ENCODE peak calls at places on chromosomes 7 and 10, in four cellular contexts. E is GM12878, V is K562, G is H1. I is an unnamed sample.

GRCh38 chr10:121618906-121619305 is 20.7 kb upstream of the FGFR2 start:
- DNase-seq in E (no peak), V (no peak), G (no peak), I (no peak)

GRCh38 chr7:142804715-142805114 is 33.9 kb downstream of the PRSS2 start:
- DNase-seq in E (no peak), V (peak), G (no peak), I (no peak)

GRCh38 chr10:124977648-124978375 is 35.9 kb downstream of the ZRANB1 start:
- DNase-seq in E (no peak), V (no peak), G (no peak), I (no peak)

GRCh38 chr7:391411-391951 is 101.5 kb downstream of the FOXL3 start:
- DNase-seq in E (no peak), V (no peak), G (no peak), I (no peak)

GRCh38 chr10:101284171-101285092 is 55.2 kb upstream of the LBX1 start:
- DNase-seq in E (no peak), V (no peak), G (no peak), I (no peak)

GRCh38 chr10:75432176-75432575 is 752 bp downstream of the LRMDA start:
- DNase-seq in E (no peak), V (no peak), G (no peak), I (no peak)

GRCh38 chr7:114539575-114539974 is 125.0 kb downstream of the FOXP2 start:
- DNase-seq in E (no peak), V (no peak), G (no peak), I (peak)

GRCh38 chr10:105192146-105192545 is 551.1 kb downstream of the SORCS3 start:
- DNase-seq in E (no peak), V (no peak), G (no peak), I (no peak)

GRCh38 chr10:57925045-57925444 is 342.6 kb downstream of the IPMK start:
- DNase-seq in E (no peak), V (no peak), G (no peak), I (no peak)

GRCh38 chr10:110010076-110011069 is 2.6 kb downstream of the ADD3 start:
- DNase-seq in E (peak), V (peak), G (no peak), I (no peak)

GRCh38 chr7:75982306-75983064 is 11.9 kb downstream of the TMEM120A start:
- DNase-seq in E (no peak), V (no peak), G (no peak), I (no peak)

GRCh38 chr10:6755891-6756460 is 175.9 kb upstream of the PRKCQ start:
- DNase-seq in E (no peak), V (no peak), G (no peak), I (no peak)

GRCh38 chr10:68784476-68784875 is 42.9 kb upstream of the STOX1 start:
- DNase-seq in E (no peak), V (no peak), G (no peak), I (no peak)

GRCh38 chr7:158816995-158817394 is 12.3 kb downstream of the ESYT2 start:
- DNase-seq in E (no peak), V (peak), G (no peak), I (no peak)

GRCh38 chr7:107874605-107875446 is 16.2 kb upstream of the DLD start:
- DNase-seq in E (no peak), V (peak), G (no peak), I (peak)

GRCh38 chr10:48934672-48935071 is 5.0 kb downstream of the LRRC18 start:
- DNase-seq in E (no peak), V (no peak), G (no peak), I (no peak)

GRCh38 chr7:96418600-96418999 is 96.7 kb upstream of the SLC25A13 start:
- DNase-seq in E (no peak), V (no peak), G (no peak), I (no peak)

GRCh38 chr7:96417784-96418183 is 95.9 kb upstream of the SLC25A13 start:
- DNase-seq in E (no peak), V (no peak), G (no peak), I (no peak)

GRCh38 chr7:96415293-96415940 is 93.5 kb upstream of the SLC25A13 start:
- DNase-seq in E (no peak), V (no peak), G (no peak), I (no peak)

GRCh38 chr7:96416599-96416998 is 94.7 kb upstream of the SLC25A13 start:
- DNase-seq in E (no peak), V (no peak), G (no peak), I (no peak)

GRCh38 chr7:96414931-96415292 is 93.0 kb upstream of the SLC25A13 start:
- DNase-seq in E (peak), V (peak), G (no peak), I (peak)
- TF ChIP-seq EGR1 in E (no peak), V (no peak), G (no peak), I (no peak)

DNA sequence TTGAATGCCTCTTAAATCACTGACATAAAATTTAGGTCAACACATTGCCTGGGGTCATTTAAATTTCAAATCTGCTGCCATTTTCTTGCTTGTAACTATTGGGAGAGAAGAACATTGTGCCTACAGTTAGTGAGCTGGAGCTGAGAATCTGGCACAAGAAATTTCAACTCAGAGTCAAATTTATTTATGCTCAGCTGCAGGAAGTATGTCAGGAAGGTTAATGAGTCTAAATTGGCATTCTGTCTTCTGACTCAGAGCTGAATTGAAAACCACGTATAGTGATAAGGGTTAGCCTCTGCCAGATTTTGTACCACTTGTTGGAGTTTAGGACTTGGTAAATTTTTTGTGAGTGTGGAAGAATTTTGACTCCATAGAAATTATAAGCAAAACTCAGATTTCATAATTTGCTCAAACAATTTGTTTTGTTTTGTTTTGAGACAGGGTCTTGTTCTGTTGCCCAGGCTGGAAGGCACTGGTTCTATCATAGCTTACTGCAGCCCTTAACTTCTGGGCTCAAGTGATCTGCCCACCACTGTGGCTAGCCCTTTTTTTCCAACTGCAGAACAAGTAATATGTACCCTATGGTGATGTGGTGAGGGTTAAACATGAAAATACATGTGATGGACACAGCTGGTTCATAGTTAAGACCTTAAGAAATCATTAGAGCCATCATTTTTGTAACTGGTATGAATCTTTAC is 31.3 kb downstream of the CSTF2T start:
- DNase-seq in E (no peak), V (no peak), G (no peak), I (no peak)
- TF ChIP-seq RAD21 in E (no peak), V (no peak), G (no peak), I (no peak)

GRCh38 chr10:86261470-86261869 is 105.1 kb downstream of the GRID1 start:
- DNase-seq in E (no peak), V (no peak), G (no peak), I (no peak)
- TF ChIP-seq EGR1 in E (no peak), V (no peak), G (no peak), I (no peak)

GRCh38 chr10:112783653-112784426 is 166.2 kb upstream of the TCF7L2 start:
- DNase-seq in E (no peak), V (no peak), G (no peak), I (no peak)
- TF ChIP-seq RAD21 in E (no peak), V (no peak), G (no peak), I (no peak)

DNA sequence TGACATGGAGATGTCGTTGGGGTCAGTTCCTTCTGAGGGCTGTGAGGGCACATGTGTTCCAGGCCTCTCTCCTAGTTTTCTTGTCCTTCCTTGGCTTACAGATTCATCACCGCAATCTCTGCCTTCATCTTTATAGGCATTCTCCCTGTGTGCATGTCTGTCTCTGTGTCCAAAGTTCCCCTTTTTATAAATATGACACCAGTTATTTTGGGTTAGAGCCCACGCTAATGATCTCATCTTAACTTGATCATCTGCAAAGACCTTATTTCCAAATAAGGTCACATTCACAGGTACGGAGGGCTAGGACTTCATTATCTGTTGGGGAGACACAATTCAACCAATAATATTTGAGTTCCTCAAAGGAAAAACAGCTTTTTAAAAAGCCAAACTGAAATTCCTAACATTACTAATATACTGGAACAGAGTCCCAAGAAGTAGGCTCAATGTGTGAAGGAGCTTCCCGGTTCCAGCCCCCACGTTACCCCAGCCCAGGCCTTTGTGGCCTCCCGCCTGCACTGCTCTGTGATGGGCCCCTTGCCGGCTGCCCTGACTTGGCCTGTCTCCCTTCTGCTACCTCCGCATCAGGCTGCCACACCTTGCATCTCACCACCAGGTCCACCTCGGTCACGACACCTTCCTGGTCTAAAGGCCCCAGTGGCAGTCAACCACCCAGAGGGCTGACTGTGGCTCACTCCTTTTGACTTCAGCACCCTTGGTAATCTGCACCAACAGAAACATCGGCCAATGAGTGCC is 142.6 kb downstream of the KCNMA1 start:
- DNase-seq in E (no peak), V (no peak), G (no peak), I (no peak)
- TF ChIP-seq EGR1 in E (peak), V (no peak), G (no peak), I (no peak)

GRCh38 chr7:23393636-23394035 is 76.7 kb downstream of the IGF2BP3 start:
- DNase-seq in E (no peak), V (no peak), G (no peak), I (no peak)
- TF ChIP-seq RAD21 in E (no peak), V (no peak), G (no peak), I (no peak)

GRCh38 chr7:45033931-45034290 is 33.9 kb downstream of the CCM2 start:
- DNase-seq in E (no peak), V (no peak), G (no peak), I (no peak)
- TF ChIP-seq EGR1 in E (no peak), V (no peak), G (no peak), I (no peak)

GRCh38 chr7:10802526-10802925 is 171.1 kb upstream of the PHF14 start:
- DNase-seq in E (no peak), V (no peak), G (no peak), I (no peak)
- TF ChIP-seq RAD21 in E (no peak), V (no peak), G (no peak), I (no peak)

GRCh38 chr7:128030999-128031681 is at the start of gene LRRC4:
- DNase-seq in E (no peak), V (no peak), G (no peak), I (no peak)

GRCh38 chr7:128032605-128033235 is 1.5 kb upstream of the LRRC4 start:
- DNase-seq in E (no peak), V (no peak), G (no peak), I (no peak)

GRCh38 chr7:128033246-128033645 is 2.0 kb upstream of the LRRC4 start:
- DNase-seq in E (no peak), V (no peak), G (no peak), I (no peak)

GRCh38 chr7:128030263-128030998 is 806 bp downstream of the LRRC4 start:
- DNase-seq in E (no peak), V (no peak), G (no peak), I (no peak)

GRCh38 chr7:128031901-128032604 is 816 bp upstream of the LRRC4 start:
- DNase-seq in E (no peak), V (no peak), G (no peak), I (no peak)
- TF ChIP-seq EGR1 in E (no peak), V (no peak), G (no peak), I (no peak)

DNA sequence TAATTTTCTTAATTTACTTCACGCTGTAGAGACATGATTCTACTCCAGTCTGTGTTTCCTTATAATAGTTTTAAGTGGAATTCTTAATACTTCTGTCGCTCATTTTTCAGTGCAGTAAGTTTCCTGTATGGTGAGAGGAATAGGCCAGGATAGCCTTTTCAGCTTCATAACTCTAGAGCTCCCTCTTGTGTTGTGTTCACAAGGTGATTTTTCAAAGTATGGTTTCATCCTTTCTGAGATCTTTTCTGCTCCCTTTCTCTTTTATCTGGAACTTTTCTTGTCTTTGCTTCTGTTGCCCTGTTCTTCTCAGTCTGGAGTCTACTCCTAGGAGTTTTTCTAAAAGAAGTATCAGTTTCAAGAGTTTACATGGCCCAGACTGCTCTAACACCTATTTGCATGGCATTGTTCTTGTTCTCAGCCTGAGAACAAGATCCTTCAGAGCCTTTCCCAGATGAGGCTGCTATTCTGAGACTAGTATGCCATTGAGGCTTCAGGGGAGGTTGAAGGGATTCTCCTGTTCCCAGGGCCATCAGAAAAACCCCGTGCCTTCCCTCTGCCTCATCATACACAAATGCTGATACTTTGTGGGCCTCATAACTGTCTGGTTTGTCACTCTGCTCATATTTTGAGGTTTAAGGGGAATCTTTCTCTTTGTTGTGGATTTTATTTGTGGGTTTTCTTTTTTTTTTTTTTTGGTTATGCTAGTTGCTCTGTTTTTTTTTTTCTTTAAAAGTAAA is 21.8 kb downstream of the NET1 start:
- DNase-seq in E (no peak), V (peak), G (no peak), I (peak)
- TF ChIP-seq RAD21 in E (peak), V (peak), G (peak), I (peak)